ENCODE peak calls at places on chromosomes 2 and 18, in nine cellular contexts. C, Y, G, L, K, Q, D, M and F are unnamed samples.

GRCh38 chr2:223003191-223003590 is 48.8 kb upstream of the KCNE4 start:
- DNase-seq in L (no peak), G (no peak), K (no peak), C (no peak), M (no peak), Y (no peak), D (no peak), Q (no peak), F (no peak)

GRCh38 chr2:189821953-189822748 is 37.9 kb downstream of the PMS1 start:
- DNase-seq in K (no peak), G (no peak), Q (no peak), D (no peak), Y (no peak), C (no peak), L (no peak), M (no peak), F (no peak)

GRCh38 chr2:177753682-177754475 is 318.7 kb downstream of the PDE11A start:
- DNase-seq in Q (no peak), L (peak; percentile 31), D (peak; percentile 91), Y (no peak), G (no peak), M (peak; percentile 85), C (no peak), K (peak; percentile 76), F (no peak)

GRCh38 chr2:26567534-26567933 is 73.6 kb downstream of the CIB4 start:
- DNase-seq in K (peak; percentile 28), D (no peak), G (no peak), Y (no peak), L (no peak), C (no peak), Q (no peak), M (no peak), F (peak; percentile 8)

GRCh38 chr2:225009768-225010167 is 32.5 kb downstream of the DOCK10 start:
- DNase-seq in Y (no peak), Q (no peak), C (no peak), M (no peak), L (no peak), D (no peak), G (no peak), K (no peak), F (no peak)

GRCh38 chr2:99085400-99085799 is 56.1 kb upstream of the C2orf15 start:
- DNase-seq in Q (no peak), Y (no peak), M (peak; percentile 29), K (no peak), G (no peak), L (peak; percentile 19), D (peak; percentile 36), C (no peak), F (no peak)

GRCh38 chr18:26468931-26469340 is 79.4 kb downstream of the KCTD1 start:
- DNase-seq in Y (no peak), Q (no peak), M (no peak), G (no peak), K (no peak), C (peak; percentile 27), L (peak; percentile 77), D (peak; percentile 6), F (no peak)

GRCh38 chr2:230412846-230413245 is 3.2 kb upstream of the SP100 start:
- DNase-seq in Q (no peak), M (no peak), Y (no peak), D (no peak), L (no peak), K (no peak), C (no peak), G (no peak), F (no peak)

GRCh38 chr18:2823202-2823601 is 23.6 kb upstream of the EMILIN2 start:
- DNase-seq in D (no peak), G (no peak), Q (no peak), K (no peak), M (no peak), L (no peak), Y (no peak), C (no peak), F (no peak)

GRCh38 chr2:219633276-219634065 is 6.0 kb downstream of the SLC4A3 start:
- DNase-seq in K (no peak), L (peak; percentile 6), C (no peak), D (no peak), M (no peak), G (no peak), Q (no peak), Y (no peak), F (peak; percentile 49)

GRCh38 chr2:30104273-30104672 is 42.5 kb upstream of the YPEL5 start:
- DNase-seq in L (no peak), Y (no peak), M (no peak), K (no peak), Q (no peak), G (no peak), D (no peak), C (no peak), F (no peak)

GRCh38 chr2:239443666-239444567 is 43.1 kb upstream of the HDAC4 start:
- DNase-seq in C (peak; percentile 3), Y (no peak), G (no peak), M (peak; percentile 87), L (no peak), D (peak; percentile 82), K (no peak), Q (no peak), F (no peak)